ENCODE peak calls at places on chromosomes 13 and 19, in five cellular contexts. A, N, M, C and F are unnamed samples.
A peak's percentile ranks its signal among the peaks of the same experiment; 100 is the strongest.

GRCh38 chr13:42821437-42821836 is 40.1 kb downstream of the FAM216B start:
- DNase-seq in M (no peak), C (no peak), N (no peak), A (no peak), F (peak; percentile 84)

GRCh38 chr13:60351326-60351725 is 45.7 kb upstream of the TDRD3 start:
- DNase-seq in M (no peak), C (no peak), N (peak; percentile 12), A (no peak), F (peak; percentile 88)

GRCh38 chr13:101626925-101627555 is 174.6 kb downstream of the ITGBL1 start:
- DNase-seq in C (no peak), M (no peak), A (no peak), N (no peak), F (no peak)

GRCh38 chr19:677201-677600 is 1.0 kb downstream of the FSTL3 start:
- DNase-seq in M (peak; percentile 72), N (peak; percentile 67), A (peak; percentile 76), C (peak; percentile 63), F (no peak)

GRCh38 chr13:111411186-111411858 is 90.9 kb downstream of the TEX29 start:
- DNase-seq in C (no peak), N (no peak), M (no peak), A (no peak), F (no peak)

GRCh38 chr13:86585826-86586225 is 786.6 kb upstream of the SLITRK6 start:
- DNase-seq in N (peak; percentile 13), C (peak; percentile 26), A (no peak), M (no peak), F (no peak)

GRCh38 chr13:108742681-108743080 is 113.3 kb downstream of the MYO16 start:
- DNase-seq in A (no peak), N (no peak), M (no peak), C (no peak), F (no peak)

GRCh38 chr19:7874080-7874856 is at the start of gene PRR36:
- DNase-seq in N (no peak), C (no peak), A (no peak), M (no peak), F (no peak)

GRCh38 chr19:47542030-47542475 is 27.2 kb upstream of the NAPA start:
- DNase-seq in M (no peak), C (peak; percentile 24), N (no peak), A (no peak), F (no peak)

GRCh38 chr19:3046621-3047306 is 15.5 kb downstream of the TLE5 start:
- DNase-seq in M (no peak), N (peak; percentile 39), C (peak; percentile 39), A (no peak), F (no peak)

GRCh38 chr19:8575467-8575997 is 1.7 kb downstream of the MYO1F start:
- DNase-seq in C (peak; percentile 38), M (no peak), N (no peak), A (no peak), F (no peak)

GRCh38 chr19:8307400-8307964 is 676 bp downstream of the CD320 start:
- DNase-seq in A (peak; percentile 24), M (no peak), N (no peak), C (peak; percentile 24), F (no peak)

GRCh38 chr13:29976535-29976934 is 126.1 kb upstream of the UBL3 start:
- DNase-seq in C (no peak), N (no peak), A (no peak), M (no peak), F (no peak)

GRCh38 chr19:35995655-35995993 is 636 bp downstream of the SDHAF1 start:
- DNase-seq in N (no peak), A (no peak), C (peak; percentile 58), M (no peak), F (no peak)

GRCh38 chr13:31929031-31929770 is 102.4 kb upstream of the FRY start:
- DNase-seq in N (no peak), C (no peak), A (no peak), M (no peak), F (no peak)

GRCh38 chr13:97295279-97296182 is 73.4 kb downstream of the MBNL2 start:
- DNase-seq in A (no peak), C (no peak), N (no peak), M (no peak), F (no peak)

GRCh38 chr19:1365964-1366695 is 17.6 kb upstream of the NDUFS7 start:
- DNase-seq in M (no peak), N (no peak), A (no peak), C (no peak), F (no peak)

GRCh38 chr19:39709026-39709872 is 5.0 kb downstream of the LGALS14 start:
- DNase-seq in C (no peak), A (no peak), M (no peak), N (no peak), F (no peak)

GRCh38 chr19:22619371-22619770 is 14.8 kb upstream of the ZNF492 start:
- DNase-seq in A (no peak), M (no peak), C (no peak), N (no peak), F (no peak)

GRCh38 chr13:72137782-72138181 is 270.8 kb upstream of the DACH1 start:
- DNase-seq in A (no peak), C (no peak), M (no peak), N (no peak), F (no peak)

GRCh38 chr13:50589139-50589538 is 254.4 kb downstream of the DLEU7 start:
- DNase-seq in A (no peak), M (no peak), N (no peak), C (no peak), F (peak; percentile 74)

GRCh38 chr13:41622545-41623429 is 165.4 kb downstream of the RGCC start:
- DNase-seq in C (no peak), A (no peak), N (no peak), M (no peak), F (peak; percentile 88)

GRCh38 chr19:45798995-45799517 is 6.4 kb upstream of the DMWD start:
- DNase-seq in N (peak; percentile 65), A (no peak), M (no peak), C (peak; percentile 62), F (no peak)

GRCh38 chr19:52946322-52947310 is 16.1 kb downstream of the ZNF816 start:
- DNase-seq in A (no peak), C (peak; percentile 73), M (no peak), N (no peak), F (no peak)

GRCh38 chr13:41061914-41062837 is 867 bp downstream of the WBP4 start:
- DNase-seq in A (no peak), C (no peak), N (peak; percentile 19), M (no peak), F (no peak)

GRCh38 chr19:55273978-55274707 is 5.8 kb downstream of the HSPBP1 start:
- DNase-seq in C (no peak), N (no peak), M (no peak), A (no peak), F (no peak)

GRCh38 chr19:13172335-13173128 is 22.3 kb downstream of the IER2 start:
- DNase-seq in A (peak; percentile 84), N (peak; percentile 74), C (peak; percentile 85), M (peak; percentile 89), F (no peak)

GRCh38 chr13:94239135-94239534 is 240.3 kb downstream of the DCT start:
- DNase-seq in A (no peak), M (no peak), N (no peak), C (no peak), F (no peak)

GRCh38 chr19:58571575-58571947 is 1.6 kb downstream of the MZF1 start:
- DNase-seq in A (peak; percentile 34), N (no peak), C (peak; percentile 6), M (no peak), F (no peak)

GRCh38 chr19:53801257-53801656 is 22.9 kb downstream of the NLRP12 start:
- DNase-seq in A (no peak), M (no peak), N (no peak), C (no peak), F (no peak)

GRCh38 chr13:43411211-43411610 is 375.6 kb downstream of the ENOX1 start:
- DNase-seq in N (no peak), C (no peak), M (no peak), A (no peak), F (no peak)

DNA sequence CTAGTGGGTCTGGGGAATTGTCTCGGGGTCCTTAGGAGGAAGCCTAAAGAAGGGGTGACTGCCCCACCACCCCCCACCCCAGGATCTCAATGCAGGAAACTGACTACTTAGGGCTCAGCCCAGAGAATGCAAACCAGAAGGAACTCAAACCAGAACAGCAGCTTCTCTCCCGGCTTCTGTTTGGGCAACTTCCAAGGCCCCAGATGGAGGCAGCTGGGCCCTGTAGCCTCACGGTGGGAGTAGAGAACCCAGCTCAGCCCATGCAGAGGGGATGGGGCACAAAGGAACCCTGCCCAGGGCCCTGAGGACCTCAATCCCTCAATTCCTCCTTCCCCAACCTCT is 2.3 kb downstream of the ADGRE5 start:
- DNase-seq in A (no peak), C (peak; percentile 43), N (no peak), M (no peak), F (no peak)
- H3K4me3 ChIP-seq in A (peak overlapping the region; percentile 88), C (peak overlapping the region; percentile 74), N (no peak overlapping the region), M (peak overlapping the region; percentile 98), F (peak overlapping the region; percentile 60)

GRCh38 chr13:37049810-37050209 is 9.7 kb downstream of the SUPT20H start:
- DNase-seq in M (no peak), N (no peak), C (no peak), A (no peak), F (no peak)
- TF ChIP-seq CTCF in M (no peak), N (no peak), C (no peak), A (no peak), F (no peak)

DNA sequence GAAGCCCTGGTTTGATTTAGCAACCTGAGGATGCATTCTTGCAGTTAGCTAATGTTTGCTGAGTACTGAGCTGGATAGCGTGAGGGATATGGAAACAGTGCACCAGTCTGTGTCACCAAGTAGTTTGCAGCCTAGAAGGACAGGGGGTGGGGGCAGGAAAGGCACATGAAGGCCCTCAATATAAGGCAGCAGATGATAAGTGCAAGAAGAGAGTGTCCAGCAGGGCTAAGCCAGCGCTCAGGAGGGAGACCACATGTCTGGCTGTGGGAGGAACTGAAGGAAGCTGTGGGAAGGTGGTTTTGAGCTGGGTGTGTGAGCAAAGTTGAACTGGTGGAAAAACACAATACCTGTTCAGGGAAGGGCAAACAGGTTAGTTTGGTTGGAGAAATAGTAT is 1.7 kb downstream of the CXCL17 start:
- DNase-seq in C (no peak), A (no peak), N (no peak), M (no peak), F (no peak)
- H3K4me3 ChIP-seq in C (no peak overlapping the region), A (peak overlapping the region; percentile 36), N (no peak overlapping the region), M (no peak overlapping the region), F (no peak overlapping the region)

GRCh38 chr13:93169980-93170379 is 56.6 kb upstream of the GPC6 start:
- DNase-seq in N (no peak), M (no peak), C (no peak), A (no peak), F (peak; percentile 35)

GRCh38 chr13:93173656-93174055 is 53.0 kb upstream of the GPC6 start:
- DNase-seq in A (no peak), N (no peak), M (no peak), C (no peak), F (no peak)

GRCh38 chr13:93174260-93174659 is 52.3 kb upstream of the GPC6 start:
- DNase-seq in M (no peak), A (no peak), C (no peak), N (no peak), F (no peak)

GRCh38 chr13:93172109-93172508 is 54.5 kb upstream of the GPC6 start:
- DNase-seq in M (no peak), A (no peak), N (no peak), C (no peak), F (no peak)
- TF ChIP-seq CTCF in M (no peak), A (no peak), N (no peak), C (no peak), F (peak; percentile 49)